ENCODE peak calls at places on chromosomes 11 and 22, in six cellular contexts. One of them, this sample, is unnamed.

GRCh38 chr11:34977039-34977906 is 60.9 kb downstream of the PDHX start:
- DNase-seq in GM12878: no peak
- DNase-seq in H1: no peak
- DNase-seq in GM12892: no peak
- DNase-seq in K562: no peak
- DNase-seq in HepG2: no peak
- DNase-seq in this sample: no peak

GRCh38 chr11:102244681-102245409 is 72.4 kb upstream of the BIRC3 start:
- DNase-seq in GM12878: no peak
- DNase-seq in H1: no peak
- DNase-seq in GM12892: no peak
- DNase-seq in K562: no peak
- DNase-seq in HepG2: no peak
- DNase-seq in this sample: no peak

GRCh38 chr11:128098840-128099239 is 488.5 kb downstream of the ETS1 start:
- DNase-seq in GM12878: no peak
- DNase-seq in H1: no peak
- DNase-seq in GM12892: no peak
- DNase-seq in K562: no peak
- DNase-seq in HepG2: no peak
- DNase-seq in this sample: no peak

GRCh38 chr11:116580828-116581227 is 192.0 kb downstream of the BUD13 start:
- DNase-seq in GM12878: no peak
- DNase-seq in H1: peak; percentile 84
- DNase-seq in GM12892: no peak
- DNase-seq in K562: no peak
- DNase-seq in HepG2: no peak
- DNase-seq in this sample: no peak

GRCh38 chr11:11987503-11988022 is 20.9 kb downstream of the DKK3 start:
- DNase-seq in GM12878: no peak
- DNase-seq in H1: no peak
- DNase-seq in GM12892: no peak
- DNase-seq in K562: no peak
- DNase-seq in HepG2: no peak
- DNase-seq in this sample: no peak

GRCh38 chr11:9878936-9879335 is 215.1 kb downstream of the SWAP70 start:
- DNase-seq in GM12878: no peak
- DNase-seq in H1: no peak
- DNase-seq in GM12892: no peak
- DNase-seq in K562: no peak
- DNase-seq in HepG2: no peak
- DNase-seq in this sample: no peak

GRCh38 chr11:78469905-78470304 is 52.3 kb upstream of the GAB2 start:
- DNase-seq in GM12878: no peak
- DNase-seq in H1: no peak
- DNase-seq in GM12892: no peak
- DNase-seq in K562: no peak
- DNase-seq in HepG2: no peak
- DNase-seq in this sample: no peak

GRCh38 chr11:127217941-127218615 is 217.5 kb upstream of the KIRREL3 start:
- DNase-seq in GM12878: no peak
- DNase-seq in H1: no peak
- DNase-seq in GM12892: no peak
- DNase-seq in K562: no peak
- DNase-seq in HepG2: no peak
- DNase-seq in this sample: no peak

GRCh38 chr11:106399075-106399500 is 321.6 kb downstream of the AASDHPPT start:
- DNase-seq in GM12878: no peak
- DNase-seq in H1: no peak
- DNase-seq in GM12892: no peak
- DNase-seq in K562: no peak
- DNase-seq in HepG2: no peak
- DNase-seq in this sample: no peak

GRCh38 chr11:70111269-70112016 is 33.3 kb downstream of the ANO1 start:
- DNase-seq in GM12878: no peak
- DNase-seq in H1: no peak
- DNase-seq in GM12892: no peak
- DNase-seq in K562: peak; percentile 88
- DNase-seq in HepG2: peak; percentile 5
- DNase-seq in this sample: no peak
- TF ChIP-seq TAF1 in GM12878: no peak
- TF ChIP-seq TAF1 in H1: no peak
- TF ChIP-seq TAF1 in GM12892: no peak
- TF ChIP-seq TAF1 in K562: no peak
- TF ChIP-seq TAF1 in HepG2: no peak
- TF ChIP-seq TAF1 in this sample: no peak

GRCh38 chr22:39311592-39312400 is 7.6 kb downstream of the RPL3 start:
- DNase-seq in GM12878: no peak
- DNase-seq in H1: no peak
- DNase-seq in GM12892: no peak
- DNase-seq in K562: peak; percentile 36
- DNase-seq in HepG2: no peak
- DNase-seq in this sample: no peak
- TF ChIP-seq POLR2AphosphoS5 in GM12878: peak; percentile 74
- TF ChIP-seq POLR2AphosphoS5 in H1: peak; percentile 86
- TF ChIP-seq POLR2AphosphoS5 in GM12892: peak; percentile 97
- TF ChIP-seq POLR2AphosphoS5 in K562: peak; percentile 44
- TF ChIP-seq POLR2AphosphoS5 in HepG2: peak; percentile 69
- TF ChIP-seq POLR2AphosphoS5 in this sample: peak; percentile 87

DNA sequence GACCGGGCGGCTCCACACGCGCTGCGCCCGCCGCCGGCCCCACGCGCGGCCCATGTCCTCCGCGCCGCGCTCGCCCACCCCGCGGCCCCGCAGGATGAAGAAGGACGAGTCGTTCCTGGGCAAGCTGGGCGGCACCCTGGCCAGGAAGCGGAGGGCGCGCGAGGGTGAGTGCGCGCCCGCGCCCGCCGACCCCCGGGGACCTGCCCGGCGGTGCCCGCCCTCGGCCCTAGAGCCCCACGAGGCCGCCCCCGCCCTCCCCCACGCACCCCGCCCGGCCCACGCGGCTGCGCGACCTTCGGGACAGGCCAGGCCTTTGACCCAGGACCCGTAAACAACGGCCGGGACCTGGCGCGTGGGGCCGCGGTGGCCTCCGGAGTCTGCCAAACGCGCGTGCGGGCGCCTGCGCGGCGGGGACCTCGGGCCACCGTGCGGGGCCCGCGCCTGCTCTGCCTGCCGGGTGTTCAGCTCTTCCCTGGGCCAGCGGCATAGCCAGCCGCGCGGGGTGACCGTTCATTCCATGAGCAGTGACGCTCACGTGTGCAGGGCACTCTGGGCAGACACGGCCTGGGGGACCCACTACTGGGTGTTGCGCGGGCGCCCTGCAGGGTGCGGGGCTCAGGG is at the start of gene PARVB:
- DNase-seq in GM12878: no peak
- DNase-seq in H1: no peak
- DNase-seq in GM12892: peak; percentile 36
- DNase-seq in K562: peak; percentile 23
- DNase-seq in HepG2: no peak
- DNase-seq in this sample: peak; percentile 31
- TF ChIP-seq POLR2A in GM12878: peak; percentile 74
- TF ChIP-seq POLR2A in H1: no peak
- TF ChIP-seq POLR2A in GM12892: peak; percentile 69
- TF ChIP-seq POLR2A in K562: no peak
- TF ChIP-seq POLR2A in HepG2: no peak
- TF ChIP-seq POLR2A in this sample: peak; percentile 19

GRCh38 chr11:130655308-130655707 is 206.9 kb downstream of the ADAMTS15 start:
- DNase-seq in GM12878: no peak
- DNase-seq in H1: no peak
- DNase-seq in GM12892: no peak
- DNase-seq in K562: no peak
- DNase-seq in HepG2: no peak
- DNase-seq in this sample: no peak
- TF ChIP-seq TAF1 in GM12878: no peak
- TF ChIP-seq TAF1 in H1: no peak
- TF ChIP-seq TAF1 in GM12892: no peak
- TF ChIP-seq TAF1 in K562: no peak
- TF ChIP-seq TAF1 in HepG2: no peak
- TF ChIP-seq TAF1 in this sample: no peak

This sample was measured in GM12891.